ENCODE peak calls at places on chromosomes 6 and 20, in five cellular contexts. V is naive thymus-derived CD8-positive, alpha-beta T cell; O is progenitor cell of endocrine pancreas; X is hippocampal formation; G is activated CD8-positive, alpha-beta memory T cell treated with anti-CD3 and anti-CD28 coated beads, Interleukin-2, amount 50 U/mL, for 48 hours. Z is an unnamed sample.
A peak's percentile ranks its signal among the peaks of the same experiment; 100 is the strongest.

GRCh38 chr6:169165031-169165430 is 88.6 kb downstream of the THBS2 start:
- DNase-seq in V (no peak), O (no peak), X (no peak), G (no peak), Z (no peak)

GRCh38 chr6:167912494-167912893 is 85.0 kb upstream of the KIF25 start:
- DNase-seq in X (no peak), O (no peak), V (no peak), G (no peak), Z (no peak)

GRCh38 chr20:36128463-36129176 is 25.9 kb upstream of the EPB41L1 start:
- DNase-seq in G (no peak), X (no peak), O (no peak), V (no peak), Z (no peak)

GRCh38 chr6:162100091-162100490 is 627.5 kb downstream of the PRKN start:
- DNase-seq in X (no peak), G (no peak), V (no peak), O (no peak), Z (no peak)

GRCh38 chr6:134000443-134000842 is 47.4 kb downstream of the TBPL1 start:
- DNase-seq in V (no peak), O (no peak), X (no peak), G (no peak), Z (no peak)

GRCh38 chr6:21731411-21732031 is 138.0 kb downstream of the SOX4 start:
- DNase-seq in O (no peak), X (no peak), G (no peak), V (no peak), Z (no peak)

GRCh38 chr6:47952640-47953039 is 158.4 kb downstream of the PTCHD4 start:
- DNase-seq in G (no peak), O (no peak), V (no peak), X (no peak), Z (no peak)

GRCh38 chr20:51121901-51122412 is 99.0 kb upstream of the KCNG1 start:
- DNase-seq in X (no peak), O (no peak), V (no peak), G (no peak), Z (no peak)

GRCh38 chr20:43662943-43663655 is 3.8 kb upstream of the MYBL2 start:
- DNase-seq in V (no peak), O (no peak), X (no peak), G (no peak), Z (no peak)

GRCh38 chr6:159762681-159763293 is 942 bp downstream of the ACAT2 start:
- DNase-seq in O (no peak), V (no peak), G (peak; percentile 59), X (no peak), Z (no peak)

GRCh38 chr20:63097336-63097831 is 90.6 kb upstream of the BHLHE23 start:
- DNase-seq in O (no peak), V (no peak), X (no peak), G (peak; percentile 37), Z (no peak)

GRCh38 chr6:81995548-81996289 is 243.2 kb upstream of the TENT5A start:
- DNase-seq in G (no peak), V (no peak), O (no peak), X (no peak), Z (no peak)

GRCh38 chr20:63743210-63743970 is 3.8 kb downstream of the SLC2A4RG start:
- DNase-seq in O (no peak), V (no peak), X (no peak), G (no peak), Z (no peak)

GRCh38 chr6:11486486-11486885 is 51.1 kb upstream of the TMEM170B start:
- DNase-seq in G (no peak), O (no peak), X (no peak), V (no peak), Z (no peak)

GRCh38 chr6:89433637-89434499 is 916 bp downstream of the ANKRD6 start:
- DNase-seq in G (peak; percentile 68), X (no peak), O (peak; percentile 11), V (peak; percentile 9), Z (no peak)

GRCh38 chr6:19204445-19204844 is 632.7 kb upstream of the ID4 start:
- DNase-seq in X (no peak), O (no peak), V (no peak), G (no peak), Z (no peak)

GRCh38 chr20:32610897-32611218 is 25.7 kb upstream of the NOL4L start:
- DNase-seq in O (no peak), V (no peak), X (no peak), G (no peak), Z (no peak)

GRCh38 chr20:24502184-24502583 is 32.8 kb downstream of the SYNDIG1 start:
- DNase-seq in G (no peak), X (peak; percentile 47), V (no peak), O (no peak), Z (no peak)

GRCh38 chr6:89301586-89302194 is 13.4 kb downstream of the GABRR2 start:
- DNase-seq in X (no peak), V (no peak), G (no peak), O (no peak), Z (no peak)

GRCh38 chr20:52313335-52313963 is 121.9 kb upstream of the ZFP64 start:
- DNase-seq in G (no peak), V (no peak), O (no peak), X (peak; percentile 5), Z (peak; percentile 81)

GRCh38 chr20:62352402-62353288 is 14.5 kb downstream of the LAMA5 start:
- DNase-seq in V (no peak), O (no peak), X (peak; percentile 72), G (no peak), Z (no peak)

GRCh38 chr6:158591134-158591809 is 31.4 kb downstream of the TMEM181 start:
- DNase-seq in G (no peak), V (no peak), O (no peak), X (no peak), Z (no peak)

GRCh38 chr6:64733433-64733832 is 973.6 kb downstream of the EYS start:
- DNase-seq in O (no peak), V (no peak), G (no peak), X (no peak), Z (no peak)

GRCh38 chr20:38199506-38200390 is 34.7 kb upstream of the TGM2 start:
- DNase-seq in O (no peak), X (no peak), V (no peak), G (no peak), Z (no peak)

GRCh38 chr6:159114569-159114968 is 54.6 kb upstream of the FNDC1 start:
- DNase-seq in X (no peak), G (no peak), V (no peak), O (no peak), Z (no peak)

GRCh38 chr6:15387118-15387517 is 141.2 kb downstream of the JARID2 start:
- DNase-seq in G (no peak), O (no peak), V (no peak), X (no peak), Z (no peak)

GRCh38 chr6:15796844-15797243 is 134.0 kb upstream of the DTNBP1 start:
- DNase-seq in O (no peak), X (no peak), V (no peak), G (no peak), Z (no peak)

GRCh38 chr6:16184129-16184528 is 54.3 kb upstream of the GMPR start:
- DNase-seq in O (no peak), X (peak; percentile 8), G (no peak), V (no peak), Z (no peak)

GRCh38 chr6:136463796-136464542 is 86.3 kb downstream of the MAP7 start:
- DNase-seq in G (no peak), O (no peak), V (no peak), X (no peak), Z (no peak)

GRCh38 chr6:128131566-128131965 is 230.7 kb upstream of the THEMIS start:
- DNase-seq in V (no peak), X (no peak), O (no peak), G (no peak), Z (no peak)

GRCh38 chr6:48032156-48032555 is 78.8 kb downstream of the PTCHD4 start:
- DNase-seq in V (no peak), X (no peak), G (no peak), O (no peak), Z (peak; percentile 57)

GRCh38 chr6:14932485-14933178 is 313.2 kb upstream of the JARID2 start:
- DNase-seq in O (no peak), X (peak; percentile 43), G (no peak), V (no peak), Z (peak; percentile 34)

GRCh38 chr6:54602591-54602990 is 244.0 kb upstream of the FAM83B start:
- DNase-seq in O (no peak), G (no peak), V (no peak), X (no peak), Z (no peak)

GRCh38 chr20:54922096-54922495 is 446.7 kb downstream of the DOK5 start:
- DNase-seq in G (no peak), O (no peak), V (no peak), X (no peak), Z (no peak)

GRCh38 chr20:38155811-38156210 is 9.3 kb downstream of the TGM2 start:
- DNase-seq in O (no peak), X (no peak), G (no peak), V (no peak), Z (no peak)

GRCh38 chr20:4607287-4607713 is 114.4 kb upstream of the PRND start:
- DNase-seq in X (peak; percentile 38), V (peak; percentile 22), O (peak; percentile 52), G (peak; percentile 62), Z (peak; percentile 48)

GRCh38 chr6:16961577-16961976 is 140.3 kb upstream of the STMND1 start:
- DNase-seq in V (no peak), O (no peak), G (no peak), X (no peak), Z (no peak)